ENCODE peak calls at places on chromosomes 6 and 20, in six cellular contexts. P is naive B cell; M is left colon; N is pancreas; I is stimulated activated effector memory CD8-positive, alpha-beta T cell treated with anti-CD3 and anti-CD28 coated beads, Interleukin-12 subunit alpha, Interleukin-12 subunit beta, amount 100 ng/mL, for 72 hours; B is stimulated activated naive CD8-positive, alpha-beta T cell treated with anti-CD3 and anti-CD28 coated beads, Interleukin-15, Interleukin-2, amounts not matched to agents 100 U/mL and 50 U/mL, for 24 hours. R is an unnamed sample.

GRCh38 chr6:1890987-1891386 is 281.3 kb downstream of the FOXC1 start:
- ATAC-seq in N (no peak), M (no peak), I (no peak), B (peak; percentile 71), P (no peak), R (no peak)

GRCh38 chr6:135280375-135281136 is 99.4 kb downstream of the MYB start:
- ATAC-seq in N (no peak), B (no peak), P (peak; percentile 87), I (no peak), M (no peak), R (no peak)

GRCh38 chr6:157335829-157336228 is 12.5 kb upstream of the TMEM242 start:
- ATAC-seq in N (no peak), M (peak; percentile 30), B (no peak), I (no peak), P (no peak), R (no peak)

GRCh38 chr6:149293244-149293643 is 24.3 kb upstream of the TAB2 start:
- ATAC-seq in B (no peak), N (no peak), I (no peak), P (no peak), M (no peak), R (no peak)

GRCh38 chr6:150196942-150197745 is 54.3 kb downstream of the PPP1R14C start:
- ATAC-seq in M (peak; percentile 56), I (no peak), P (no peak), N (peak; percentile 43), B (no peak), R (peak; percentile 9)

GRCh38 chr6:88722691-88723090 is 240.7 kb downstream of the RNGTT start:
- ATAC-seq in P (no peak), B (no peak), M (no peak), N (no peak), I (no peak), R (no peak)

GRCh38 chr6:6725120-6725833 is 136.8 kb downstream of the LY86 start:
- ATAC-seq in M (no peak), N (no peak), I (no peak), B (no peak), P (no peak), R (peak; percentile 2)

GRCh38 chr6:39060467-39061160 is 12.0 kb downstream of the GLP1R start:
- ATAC-seq in P (no peak), I (peak; percentile 14), B (no peak), M (no peak), N (no peak), R (peak; percentile 16)

GRCh38 chr20:22584630-22584921 is 204 bp upstream of the FOXA2 start:
- ATAC-seq in N (peak; percentile 72), M (peak; percentile 72), P (no peak), I (no peak), B (no peak), R (peak; percentile 56)

GRCh38 chr6:71410681-71411080 is 122.1 kb downstream of the OGFRL1 start:
- ATAC-seq in B (no peak), P (no peak), N (no peak), M (no peak), I (no peak), R (no peak)

GRCh38 chr6:151299009-151299408 is 59.2 kb downstream of the AKAP12 start:
- ATAC-seq in B (no peak), M (no peak), N (no peak), I (no peak), P (no peak), R (no peak)

R was measured in esophagus mucosa.